ENCODE peak calls at places on chromosomes 11 and 22, in seven cellular contexts. W is PC-3, T is GM06990, P is osteoblast, K is omental fat pad, D is IMR-90, X is stomach. V is an unnamed sample.

GRCh38 chr11:91299980-91300379 is 924.6 kb upstream of the FAT3 start:
- DNase-seq in W (peak; percentile 91), T (no peak), X (no peak), K (no peak), D (peak; percentile 59), P (no peak), V (peak; percentile 31)

GRCh38 chr11:110000045-110000502 is 93.1 kb upstream of the ZC3H12C start:
- DNase-seq in P (peak; percentile 92), X (no peak), W (peak; percentile 93), K (no peak), D (peak; percentile 99), T (peak; percentile 68), V (peak; percentile 98)

GRCh38 chr22:49094151-49094550 is 733.5 kb downstream of the BRD1 start:
- DNase-seq in K (no peak), W (no peak), T (no peak), P (peak; percentile 56), D (no peak), X (no peak), V (no peak)

GRCh38 chr11:26199341-26199740 is 132.6 kb upstream of the ANO3 start:
- DNase-seq in W (no peak), K (no peak), P (no peak), T (no peak), X (no peak), D (peak; percentile 66), V (peak; percentile 74)

GRCh38 chr11:251550-251949 is 14.8 kb downstream of the PSMD13 start:
- DNase-seq in X (no peak), P (no peak), D (no peak), T (no peak), W (no peak), K (no peak), V (no peak)

GRCh38 chr11:3222941-3223905 is 4.6 kb upstream of the MRGPRG start:
- DNase-seq in T (no peak), K (no peak), P (peak; percentile 83), D (no peak), X (peak; percentile 17), W (no peak), V (no peak)

GRCh38 chr22:19133561-19133960 is 2.5 kb downstream of the TSSK2 start:
- DNase-seq in K (no peak), P (no peak), T (no peak), X (no peak), W (no peak), D (no peak), V (no peak)

GRCh38 chr22:20464096-20464614 is 26.5 kb upstream of the SCARF2 start:
- DNase-seq in W (no peak), D (no peak), K (no peak), P (no peak), X (no peak), T (peak; percentile 40), V (no peak)

GRCh38 chr22:37019309-37020191 is at the start of the genes MPST and TST:
- DNase-seq in K (no peak), W (peak; percentile 58), T (peak; percentile 77), P (peak; percentile 98), D (peak; percentile 61), X (peak; percentile 81), V (peak; percentile 62)

GRCh38 chr11:127902405-127902804 is 685.0 kb downstream of the ETS1 start:
- DNase-seq in P (no peak), D (no peak), T (no peak), K (no peak), W (no peak), X (no peak), V (no peak)

GRCh38 chr11:80970016-80970516 is 1529.2 kb upstream of the TENM4 start:
- DNase-seq in D (no peak), P (no peak), K (no peak), T (no peak), X (no peak), W (no peak), V (peak; percentile 11)

GRCh38 chr11:121459413-121460041 is 6.8 kb upstream of the SORL1-AS1 start:
- DNase-seq in X (no peak), K (no peak), D (no peak), W (no peak), P (no peak), T (no peak), V (no peak)

GRCh38 chr11:124114942-124115781 is at the start of gene VWA5A:
- DNase-seq in D (peak; percentile 86), P (peak; percentile 81), K (peak; percentile 47), T (peak; percentile 37), X (peak; percentile 89), W (peak; percentile 87), V (peak; percentile 89)

GRCh38 chr11:71999813-72000590 is 1.3 kb downstream of the IL18BP start:
- DNase-seq in T (no peak), P (peak; percentile 63), K (no peak), W (no peak), X (no peak), D (no peak), V (no peak)

GRCh38 chr11:28728666-28729065 is 620.5 kb downstream of the METTL15 start:
- DNase-seq in X (no peak), W (no peak), P (no peak), T (no peak), D (no peak), K (no peak), V (no peak)

GRCh38 chr11:81987829-81988472 is 745.7 kb downstream of the FAM181B start:
- DNase-seq in T (no peak), X (no peak), D (no peak), P (peak; percentile 63), W (no peak), K (no peak), V (peak; percentile 35)

GRCh38 chr22:32202539-32203180 is 2.2 kb downstream of the RFPL2 start:
- DNase-seq in D (peak; percentile 22), W (peak; percentile 58), K (no peak), P (peak; percentile 85), T (no peak), X (peak; percentile 52), V (peak; percentile 16)

GRCh38 chr11:86524603-86525352 is 147.6 kb downstream of the ME3 start:
- DNase-seq in P (peak; percentile 90), K (no peak), D (peak; percentile 73), W (peak; percentile 50), X (no peak), T (no peak), V (peak; percentile 81)

GRCh38 chr11:118532091-118532490 is 1.1 kb downstream of the TMEM25 start:
- DNase-seq in X (no peak), K (no peak), T (no peak), P (peak; percentile 74), D (no peak), W (no peak), V (no peak)

GRCh38 chr11:33944693-33945424 is 53.0 kb upstream of the LMO2 start:
- DNase-seq in P (no peak), X (no peak), W (no peak), T (no peak), D (no peak), K (no peak), V (no peak)

GRCh38 chr11:37830532-37830931 is 1232.5 kb upstream of the RAG2 start:
- DNase-seq in D (no peak), X (no peak), P (no peak), T (no peak), K (no peak), W (no peak), V (no peak)

GRCh38 chr22:21568207-21569075 is 927 bp downstream of the UBE2L3 start:
- DNase-seq in T (no peak), X (no peak), D (peak; percentile 24), P (peak; percentile 87), K (no peak), W (no peak), V (peak; percentile 32)

GRCh38 chr11:14974723-14975587 is 2.8 kb upstream of the CALCA start:
- DNase-seq in P (peak; percentile 89), T (peak; percentile 30), D (peak; percentile 20), X (peak; percentile 49), W (peak; percentile 47), K (no peak), V (peak; percentile 16)

GRCh38 chr11:34002420-34002819 is 49.1 kb upstream of the CAPRIN1 start:
- DNase-seq in X (peak; percentile 57), K (no peak), P (no peak), D (no peak), T (no peak), W (peak; percentile 48), V (no peak)

GRCh38 chr11:126578021-126578420 is 222.5 kb downstream of the ST3GAL4 start:
- DNase-seq in W (no peak), K (no peak), X (no peak), T (no peak), D (no peak), P (no peak), V (no peak)

GRCh38 chr11:88384004-88384677 is 46.6 kb upstream of the CTSC start:
- DNase-seq in W (peak; percentile 79), X (no peak), D (peak; percentile 47), K (no peak), P (no peak), T (no peak), V (no peak)

GRCh38 chr22:49297286-49297870 is 530.3 kb downstream of the BRD1 start:
- DNase-seq in T (no peak), X (peak; percentile 10), P (no peak), D (no peak), K (no peak), W (no peak), V (no peak)

GRCh38 chr22:47012589-47013365 is 250.3 kb downstream of the TBC1D22A start:
- DNase-seq in P (peak; percentile 94), W (peak; percentile 73), T (no peak), D (peak; percentile 77), K (no peak), X (no peak), V (peak; percentile 40)
- TF ChIP-seq CTCF in P (peak; percentile 22), W (peak; percentile 44), T (no peak), D (peak; percentile 3), K (no peak), X (no peak), V (peak; percentile 9)

DNA sequence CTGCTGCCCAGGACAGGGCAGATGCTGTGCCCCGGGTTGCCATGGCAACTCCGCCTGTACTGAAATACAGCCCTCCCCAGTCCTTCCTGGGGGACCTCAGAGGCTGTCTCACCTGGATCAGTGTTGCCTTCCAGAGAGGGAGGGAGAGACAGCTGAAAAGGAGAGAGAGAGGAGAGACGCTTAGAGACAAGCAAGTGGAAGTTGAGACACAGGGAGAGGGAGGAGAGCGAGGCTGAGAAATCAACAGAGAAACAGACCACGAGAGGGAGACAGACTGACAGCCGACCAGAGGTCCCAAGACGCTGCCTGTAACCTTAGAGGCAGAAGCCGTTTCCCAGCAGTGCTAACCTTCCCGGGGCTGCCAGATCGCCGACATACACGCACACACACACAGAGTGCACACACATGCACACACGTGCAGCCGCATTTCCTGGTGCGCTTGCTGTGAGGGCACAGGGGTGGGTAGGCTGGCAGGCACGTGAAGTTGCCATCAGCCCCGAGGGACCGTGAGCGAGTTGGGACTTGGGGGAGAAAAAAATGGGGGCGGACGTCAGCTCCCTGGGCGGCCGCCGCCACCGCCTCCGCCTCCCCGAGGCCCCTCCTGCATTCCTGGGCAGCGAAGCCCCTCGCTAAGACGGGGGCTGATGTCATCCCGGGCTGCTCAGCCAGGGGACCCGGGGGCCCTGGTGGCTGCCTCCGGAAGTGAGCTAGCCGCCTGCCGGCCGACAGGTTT is 88.6 kb upstream of the CRYBB3 start:
- DNase-seq in D (peak; percentile 67), K (no peak), X (peak; percentile 76), W (peak; percentile 71), T (peak; percentile 30), P (peak; percentile 97), V (peak; percentile 78)
- TF ChIP-seq CTCF in D (peak; percentile 46), K (no peak), X (no peak), W (peak; percentile 65), T (peak; percentile 66), P (peak; percentile 65), V (peak; percentile 75)

GRCh38 chr11:24386551-24387404 is 110.1 kb upstream of the LUZP2 start:
- DNase-seq in P (no peak), D (peak; percentile 68), W (peak; percentile 60), K (no peak), X (no peak), T (no peak), V (peak; percentile 69)
- TF ChIP-seq CTCF in P (peak; percentile 40), D (peak; percentile 71), W (peak; percentile 71), K (no peak), X (no peak), T (peak; percentile 12), V (peak; percentile 64)

GRCh38 chr11:43579171-43579918 is 101.2 kb upstream of the HSD17B12 start:
- DNase-seq in P (peak; percentile 92), D (peak; percentile 42), K (no peak), W (peak; percentile 59), T (peak; percentile 57), X (no peak), V (peak; percentile 34)
- TF ChIP-seq CTCF in P (peak; percentile 8), D (peak; percentile 33), K (no peak), W (peak; percentile 29), T (peak; percentile 64), X (no peak), V (peak; percentile 21)